ENCODE peak calls at places on chromosomes 1 and 21, in ten cellular contexts. D is fibroblast of mammary gland; F is lower lobe of right lung; K is progenitor cell of endocrine pancreas; W is T-helper 2 cell; A is GM12892; S is brain microvascular endothelial cell; E is stimulated activated CD4-positive, alpha-beta T cell treated with anti-CD3 and anti-CD28 coated beads, Interleukin-4, amount 100 ng/mL, for 24 hours; T is cardiac muscle cell; U is NCI-H1105. L is an unnamed sample.

GRCh38 chr1:228900099-228900965 is 165.1 kb downstream of the RHOU start:
- DNase-seq in A (no peak), K (no peak), S (peak; percentile 24), D (peak; percentile 69), F (no peak), E (no peak), W (no peak), T (no peak), U (no peak), L (no peak)

GRCh38 chr1:214901718-214902117 is 180.8 kb upstream of the KCNK2 start:
- DNase-seq in U (no peak), T (no peak), E (no peak), S (peak; percentile 84), K (no peak), D (peak; percentile 60), F (no peak), W (no peak), A (no peak), L (peak; percentile 94)

GRCh38 chr1:222769181-222769580 is 32.2 kb downstream of the FAM177B start:
- DNase-seq in T (no peak), F (no peak), K (no peak), U (no peak), A (no peak), W (no peak), S (no peak), D (no peak), E (no peak), L (peak; percentile 35)

GRCh38 chr1:172658871-172659453 is at the start of gene FASLG:
- DNase-seq in K (no peak), D (no peak), A (no peak), S (no peak), F (no peak), W (no peak), U (no peak), T (no peak), E (peak; percentile 73), L (no peak)

GRCh38 chr1:2251363-2251762 is 23.2 kb downstream of the SKI start:
- DNase-seq in A (no peak), K (no peak), D (no peak), E (no peak), W (no peak), F (no peak), T (no peak), U (no peak), S (no peak), L (no peak)

GRCh38 chr21:41933259-41934079 is 20.3 kb downstream of the C2CD2 start:
- DNase-seq in T (no peak), S (no peak), A (no peak), E (no peak), U (no peak), D (peak; percentile 56), K (no peak), F (no peak), W (no peak), L (peak; percentile 52)

GRCh38 chr1:214500349-214501055 is 50.9 kb downstream of the PTPN14 start:
- DNase-seq in A (no peak), W (no peak), F (no peak), D (peak; percentile 30), K (no peak), U (no peak), E (no peak), T (peak; percentile 11), S (no peak), L (no peak)

GRCh38 chr1:66564250-66564649 is 30.3 kb downstream of the SGIP1 start:
- DNase-seq in W (no peak), S (peak; percentile 98), T (no peak), D (peak; percentile 100), E (no peak), U (no peak), A (no peak), F (no peak), K (no peak), L (peak; percentile 100)

GRCh38 chr1:14138135-14138506 is 438.1 kb downstream of the PRDM2 start:
- DNase-seq in F (no peak), K (no peak), W (no peak), T (no peak), U (no peak), S (no peak), D (no peak), A (no peak), E (no peak), L (no peak)

GRCh38 chr1:38929476-38929875 is 12.2 kb downstream of the RHBDL2 start:
- DNase-seq in K (no peak), F (no peak), W (no peak), A (no peak), E (no peak), U (peak; percentile 3), D (no peak), S (no peak), T (no peak), L (no peak)

GRCh38 chr1:236141447-236142357 is 637 bp upstream of the GPR137B start:
- DNase-seq in D (peak; percentile 45), T (peak; percentile 52), K (peak; percentile 20), A (no peak), S (peak; percentile 29), W (no peak), E (no peak), F (no peak), U (no peak), L (peak; percentile 61)

GRCh38 chr1:54929700-54930099 is 42.7 kb upstream of the DHCR24 start:
- DNase-seq in W (no peak), K (no peak), U (no peak), E (no peak), T (no peak), S (no peak), A (no peak), D (no peak), F (no peak), L (no peak)

GRCh38 chr1:157739229-157739901 is 37.6 kb downstream of the FCRL2 start:
- DNase-seq in F (no peak), D (no peak), E (no peak), W (no peak), S (no peak), K (no peak), U (no peak), T (no peak), A (no peak), L (peak; percentile 11)

GRCh38 chr1:28835237-28835650 is 23.3 kb downstream of the OPRD1 start:
- DNase-seq in K (no peak), W (no peak), E (no peak), A (no peak), D (no peak), T (no peak), F (no peak), U (peak; percentile 95), S (no peak), L (no peak)

L was measured in ELR.